ENCODE peak calls at places on chromosome 2, in four cellular contexts. X is A549, S is uterus, J is SJCRH30. G is an unnamed sample.
A peak's percentile ranks its signal among the peaks of the same experiment; 100 is the strongest.

GRCh38 chr2:119402645-119403560 is 28.8 kb upstream of the TMEM37 start:
- DNase-seq in J (no peak), S (no peak), X (no peak), G (peak; percentile 97)

GRCh38 chr2:61235716-61236115 is 73.7 kb downstream of the C2orf74 start:
- DNase-seq in J (no peak), X (no peak), S (no peak), G (no peak)

GRCh38 chr2:169182573-169182972 is 113.2 kb downstream of the DHRS9 start:
- DNase-seq in X (no peak), S (no peak), J (no peak), G (no peak)

GRCh38 chr2:209977386-209978239 is 24.8 kb upstream of the RPE start:
- DNase-seq in J (no peak), X (peak; percentile 44), S (no peak), G (peak; percentile 49)

GRCh38 chr2:2048461-2048860 is 282.6 kb downstream of the MYT1L start:
- DNase-seq in J (no peak), X (no peak), S (no peak), G (no peak)

GRCh38 chr2:75055820-75056675 is 97.6 kb downstream of the POLE4 start:
- DNase-seq in J (no peak), X (no peak), S (no peak), G (no peak)

GRCh38 chr2:235836416-235837042 is 331.7 kb downstream of the GBX2 start:
- DNase-seq in S (no peak), J (no peak), X (no peak), G (no peak)

GRCh38 chr2:229407170-229407569 is 136.1 kb upstream of the PID1 start:
- DNase-seq in X (peak; percentile 90), J (peak; percentile 58), S (peak; percentile 83), G (peak; percentile 3)

GRCh38 chr2:152336854-152337510 is 2.0 kb downstream of the FMNL2 start:
- DNase-seq in S (peak; percentile 43), J (peak; percentile 3), X (peak; percentile 36), G (peak; percentile 12)

GRCh38 chr2:46379213-46380037 is 82.2 kb downstream of the EPAS1 start:
- DNase-seq in J (no peak), X (no peak), S (no peak), G (no peak)

GRCh38 chr2:105789745-105790466 is 45.2 kb downstream of the NCK2 start:
- DNase-seq in X (no peak), J (no peak), S (peak; percentile 34), G (peak; percentile 35)

GRCh38 chr2:160419776-160420521 is 73.7 kb downstream of the RBMS1 start:
- DNase-seq in X (no peak), S (no peak), J (no peak), G (no peak)

GRCh38 chr2:151198646-151199045 is 63.0 kb downstream of the RBM43 start:
- DNase-seq in X (no peak), S (no peak), J (no peak), G (no peak)

GRCh38 chr2:43905388-43905803 is 66.6 kb downstream of the ABCG8 start:
- DNase-seq in J (no peak), S (no peak), X (no peak), G (no peak)

GRCh38 chr2:48725696-48726494 is 29.6 kb downstream of the LHCGR start:
- DNase-seq in J (no peak), X (no peak), S (no peak), G (no peak)

GRCh38 chr2:8149011-8149410 is 532.8 kb upstream of the ID2 start:
- DNase-seq in J (no peak), X (no peak), S (no peak), G (no peak)

GRCh38 chr2:60489269-60489668 is 64.2 kb downstream of the BCL11A start:
- DNase-seq in S (no peak), J (no peak), X (no peak), G (no peak)

GRCh38 chr2:190970872-190971506 is 43.0 kb downstream of the STAT1 start:
- DNase-seq in S (no peak), J (no peak), X (no peak), G (no peak)

GRCh38 chr2:64646007-64646880 is 7.5 kb downstream of the SERTAD2 start:
- DNase-seq in X (peak; percentile 83), S (peak; percentile 85), J (peak; percentile 74), G (peak; percentile 80)

GRCh38 chr2:200862532-200863000 is 1.9 kb downstream of the CLK1 start:
- DNase-seq in S (no peak), J (peak; percentile 14), X (peak; percentile 63), G (peak; percentile 58)

GRCh38 chr2:127609031-127609751 is 36.8 kb upstream of the GPR17 start:
- DNase-seq in S (no peak), J (no peak), X (no peak), G (no peak)

GRCh38 chr2:166917433-166917832 is 29.2 kb downstream of the XIRP2 start:
- DNase-seq in X (no peak), J (no peak), S (no peak), G (no peak)

GRCh38 chr2:236261452-236261851 is 2.8 kb downstream of the ASB18 start:
- DNase-seq in J (no peak), S (no peak), X (no peak), G (no peak)

GRCh38 chr2:11094021-11094810 is 61.1 kb upstream of the SLC66A3 start:
- DNase-seq in X (no peak), J (no peak), S (no peak), G (no peak)

GRCh38 chr2:176553685-176554106 is 284.5 kb downstream of the MTX2 start:
- DNase-seq in S (peak; percentile 66), J (peak; percentile 63), X (peak; percentile 75), G (peak; percentile 31)

GRCh38 chr2:12665334-12665733 is 51.4 kb upstream of the TRIB2 start:
- DNase-seq in J (no peak), S (no peak), X (no peak), G (peak; percentile 44)

GRCh38 chr2:96470636-96471035 is 34.5 kb downstream of the NEURL3 start:
- DNase-seq in J (no peak), X (peak; percentile 55), S (no peak), G (peak; percentile 32)

GRCh38 chr2:100011272-100011711 is 131.1 kb downstream of the AFF3 start:
- DNase-seq in J (no peak), S (no peak), X (no peak), G (no peak)

GRCh38 chr2:223943561-223944008 is 1.6 kb downstream of the WDFY1 start:
- DNase-seq in S (no peak), J (no peak), X (peak; percentile 52), G (peak; percentile 77)

GRCh38 chr2:103293266-103293583 is 531.4 kb downstream of the TMEM182 start:
- DNase-seq in J (no peak), S (no peak), X (no peak), G (no peak)
- H3K4me3 ChIP-seq in J (no peak overlapping the region), S (no peak overlapping the region), X (no peak overlapping the region), G (no peak overlapping the region)

GRCh38 chr2:132252191-132252893 is 90.6 kb upstream of the ANKRD30BL start:
- DNase-seq in X (no peak), S (no peak), J (no peak), G (no peak)

GRCh38 chr2:132252894-132253264 is 91.1 kb upstream of the ANKRD30BL start:
- DNase-seq in X (no peak), J (no peak), S (no peak), G (no peak)

GRCh38 chr2:132255714-132256113 is 94.0 kb upstream of the ANKRD30BL start:
- DNase-seq in X (no peak), J (no peak), S (no peak), G (no peak)

GRCh38 chr2:132256251-132256902 is 94.6 kb upstream of the ANKRD30BL start:
- DNase-seq in X (no peak), J (no peak), S (no peak), G (no peak)

DNA sequence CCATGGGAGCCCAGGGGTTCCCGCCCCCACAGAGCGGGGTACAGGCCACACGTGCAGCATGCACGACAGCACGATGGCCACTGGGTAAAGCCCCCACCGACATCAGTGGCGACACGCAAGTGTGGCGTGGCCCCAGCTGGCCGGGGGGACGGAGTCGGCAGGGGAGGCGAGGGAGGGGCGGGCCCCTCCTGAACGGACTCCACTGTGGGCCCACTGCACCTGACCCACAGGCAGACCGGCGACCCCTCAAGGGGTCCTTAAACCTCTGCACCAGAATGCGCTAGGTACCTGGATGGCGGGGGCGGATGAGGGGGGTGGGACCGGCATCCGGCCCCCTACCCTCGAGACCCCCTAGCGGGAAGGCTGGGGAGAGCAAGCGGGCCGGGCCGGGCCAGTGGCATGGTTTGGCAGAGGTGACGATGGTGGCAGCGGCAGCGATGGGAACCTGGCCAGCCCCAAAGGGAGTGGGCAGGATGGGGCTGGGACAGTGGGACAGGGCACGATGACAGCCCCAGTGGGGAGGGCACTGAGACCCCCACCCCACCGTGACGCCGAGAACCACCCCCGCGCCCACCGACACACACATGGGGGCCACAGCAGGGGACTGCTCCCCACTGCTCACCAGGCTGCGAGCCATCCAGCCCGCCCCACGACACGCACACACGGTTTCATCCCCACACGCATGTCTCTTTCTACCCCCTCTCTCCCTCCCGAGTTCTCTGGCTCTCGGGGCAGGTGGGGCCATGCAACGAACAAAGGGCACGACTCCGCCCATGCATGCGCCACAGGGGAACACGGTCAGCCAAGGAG is 91.9 kb upstream of the ANKRD30BL start:
- DNase-seq in J (no peak), X (no peak), S (no peak), G (no peak)
- H3K9me3 ChIP-seq in J (no peaks in the 10 kb centered on the region), X (peaks cover 2% of the 10 kb centered on the region), S (peaks cover 2% of the 10 kb centered on the region), G (no peaks in the 10 kb centered on the region)

GRCh38 chr2:162243305-162243693 is at the start of gene FAP:
- DNase-seq in J (no peak), X (no peak), S (peak; percentile 47), G (no peak)

GRCh38 chr2:162241571-162241970 is 1.7 kb downstream of the FAP start:
- DNase-seq in S (no peak), X (no peak), J (no peak), G (no peak)

GRCh38 chr2:162245051-162245450 is 1.8 kb upstream of the FAP start:
- DNase-seq in X (no peak), J (no peak), S (no peak), G (no peak)

GRCh38 chr2:162244559-162245031 is 1.4 kb upstream of the FAP start:
- DNase-seq in J (no peak), X (peak; percentile 53), S (peak; percentile 52), G (peak; percentile 29)

DNA sequence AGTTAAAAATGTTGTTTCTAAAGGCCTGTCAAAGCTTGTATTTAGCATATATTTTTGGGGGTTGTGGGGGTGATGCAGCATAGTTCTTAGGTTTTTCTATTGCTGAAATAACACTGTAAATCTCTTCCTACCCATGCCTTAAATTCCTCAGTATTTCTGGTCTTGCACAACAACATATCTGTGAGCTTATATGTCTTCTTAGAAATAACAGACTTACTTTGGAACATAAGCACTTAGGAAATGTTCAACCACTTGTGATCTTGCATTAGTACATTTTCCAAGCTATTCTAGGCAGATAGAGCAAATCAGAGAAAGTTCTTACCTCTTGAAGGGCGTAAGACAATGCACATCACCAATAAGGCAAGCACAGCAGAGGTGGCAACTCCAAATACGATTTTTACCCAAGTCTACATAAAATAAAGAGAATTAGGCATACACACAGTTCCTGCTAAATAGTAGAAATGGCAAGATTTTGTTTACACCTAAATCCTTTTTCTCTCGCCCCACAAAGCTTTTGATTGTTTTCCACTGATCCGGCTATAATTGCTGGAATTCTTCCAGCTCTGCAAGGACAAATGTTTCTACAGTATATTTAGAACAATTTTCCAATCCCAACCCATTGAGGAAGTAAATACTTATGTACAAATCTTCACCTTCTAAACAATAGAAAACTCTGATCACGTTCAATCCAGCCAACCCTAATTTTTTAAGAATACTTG is 500 bp downstream of the FAP start:
- DNase-seq in X (no peak), J (no peak), S (no peak), G (no peak)
- H3K4me3 ChIP-seq in X (no peak overlapping the region), J (peak overlapping the region; percentile 44), S (peak overlapping the region; percentile 31), G (no peak overlapping the region)

DNA sequence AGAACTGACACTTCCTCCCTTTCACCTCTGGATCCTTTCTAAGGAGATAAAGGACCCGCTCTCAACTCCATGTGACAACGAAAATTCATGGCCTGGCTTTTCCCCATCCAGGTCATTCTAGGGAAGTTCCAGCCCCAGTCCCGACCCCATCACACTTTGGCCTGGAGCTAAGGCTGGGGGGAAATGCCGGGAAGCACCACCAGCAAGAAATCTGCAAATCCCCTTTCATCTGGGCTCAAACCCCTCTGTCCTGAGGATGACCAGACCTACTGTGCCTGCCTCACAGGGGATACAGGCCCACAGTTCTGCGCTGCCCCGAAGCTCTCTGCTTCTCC is 1.3 kb downstream of the SIX2 start:
- DNase-seq in J (no peak), S (no peak), X (no peak), G (no peak)
- H3K9me3 ChIP-seq in J (no peaks in the 10 kb centered on the region), S (no peaks in the 10 kb centered on the region), X (no peaks in the 10 kb centered on the region), G (no peaks in the 10 kb centered on the region)

G was measured in small intestine.